ENCODE peak calls at places on chromosomes 6 and 20, in four cellular contexts. L is cardiac fibroblast; N is sigmoid colon; W is activated naive CD8-positive, alpha-beta T cell treated with anti-CD3 and anti-CD28 coated beads, Interleukin-2, amount 50 U/mL, for 24 hours. P is an unnamed sample.

GRCh38 chr6:117138920-117139319 is 126.4 kb upstream of the VGLL2 start:
- DNase-seq in L (no peak), N (no peak), W (no peak), P (peak; percentile 5)

GRCh38 chr6:141033101-141033500 is 1099.6 kb upstream of the GJE1 start:
- DNase-seq in N (no peak), W (no peak), L (peak; percentile 58), P (no peak)

GRCh38 chr6:26235240-26235730 is 129.7 kb upstream of the BTN3A2 start:
- DNase-seq in W (no peak), L (peak; percentile 45), N (no peak), P (no peak)

GRCh38 chr20:13105864-13106457 is 97.2 kb downstream of the SPTLC3 start:
- DNase-seq in W (no peak), L (peak; percentile 68), N (no peak), P (no peak)

GRCh38 chr6:113076817-113077216 is 729.7 kb downstream of the RFPL4B start:
- DNase-seq in N (no peak), L (no peak), W (no peak), P (no peak)

GRCh38 chr6:88722691-88723090 is 240.7 kb downstream of the RNGTT start:
- DNase-seq in L (no peak), N (no peak), W (no peak), P (no peak)

GRCh38 chr20:32476684-32477593 is 108.2 kb downstream of the NOL4L start:
- DNase-seq in W (no peak), L (no peak), N (peak; percentile 66), P (no peak)

GRCh38 chr20:1499528-1500420 is 8.6 kb upstream of the SIRPB2 start:
- DNase-seq in L (no peak), W (no peak), N (no peak), P (no peak)

GRCh38 chr6:34157851-34158250 is 12.0 kb upstream of the GRM4 start:
- DNase-seq in L (no peak), N (peak; percentile 14), W (no peak), P (no peak)

GRCh38 chr6:22612241-22612640 is 42.9 kb downstream of the HDGFL1 start:
- DNase-seq in W (no peak), N (no peak), L (no peak), P (no peak)

GRCh38 chr20:44901972-44902371 is 7.9 kb upstream of the PABPC1L start:
- DNase-seq in L (peak; percentile 56), N (no peak), W (no peak), P (no peak)

GRCh38 chr6:82145926-82146452 is 101.6 kb downstream of the IBTK start:
- DNase-seq in W (no peak), N (no peak), L (no peak), P (no peak)

GRCh38 chr6:79868098-79868722 is 79.1 kb downstream of the ELOVL4 start:
- DNase-seq in N (no peak), W (peak; percentile 18), L (peak; percentile 82), P (peak; percentile 65)

GRCh38 chr20:57267158-57267821 is 849 bp upstream of the BMP7 start:
- DNase-seq in N (no peak), W (no peak), L (no peak), P (no peak)

GRCh38 chr6:55410674-55411073 is 83.4 kb downstream of the GFRAL start:
- DNase-seq in L (no peak), W (no peak), N (no peak), P (no peak)

GRCh38 chr20:43508604-43509040 is 1.1 kb downstream of the L3MBTL1 start:
- DNase-seq in W (no peak), L (peak; percentile 17), N (no peak), P (no peak)

GRCh38 chr6:85641916-85642773 is 541 bp downstream of the SYNCRIP start:
- DNase-seq in L (peak; percentile 46), N (peak; percentile 79), W (peak; percentile 54), P (peak; percentile 61)

GRCh38 chr6:111874030-111874425 is 776 bp upstream of the FYN start:
- DNase-seq in L (peak; percentile 43), W (peak; percentile 76), N (no peak), P (no peak)